ENCODE peak calls at places on chromosomes 13 and 19, in six cellular contexts. I is cardiac muscle cell; B is naive thymus-derived CD4-positive, alpha-beta T cell; N is GM23248; P is A549; L is IMR-90. E is an unnamed sample.

GRCh38 chr19:49335071-49335783 is at the start of gene CD37:
- DNase-seq in N (no peak), B (peak), L (no peak), I (no peak), P (no peak), E (no peak)

GRCh38 chr13:18943721-18944391 is 237.8 kb downstream of the TUBA3C start:
- DNase-seq in B (no peak), N (no peak), L (no peak), P (no peak), I (no peak), E (no peak)

GRCh38 chr19:29630661-29631060 is 24.6 kb downstream of the POP4 start:
- DNase-seq in N (peak), I (no peak), B (no peak), L (no peak), P (no peak), E (no peak)

GRCh38 chr19:9295411-9295849 is 14.2 kb downstream of the ZNF699 start:
- DNase-seq in I (no peak), B (no peak), N (no peak), P (no peak), L (no peak), E (no peak)

GRCh38 chr19:47719047-47719885 is 6.0 kb downstream of the EHD2 start:
- DNase-seq in P (peak), B (no peak), L (peak), N (peak), I (peak), E (peak)

GRCh38 chr19:50427997-50428425 is 4.7 kb upstream of the MYBPC2 start:
- DNase-seq in I (peak), N (peak), L (peak), B (peak), P (no peak), E (no peak)

GRCh38 chr13:113846639-113847318 is 17.1 kb downstream of the GAS6 start:
- DNase-seq in L (no peak), B (peak), I (no peak), N (no peak), P (no peak), E (no peak)

GRCh38 chr13:100608906-100609305 is 20.3 kb upstream of the GGACT start:
- DNase-seq in L (no peak), I (no peak), P (no peak), B (no peak), N (no peak), E (no peak)

GRCh38 chr13:113758651-113759524 is at the start of gene TMEM255B:
- DNase-seq in B (peak), P (peak), L (peak), I (peak), N (peak), E (no peak)

GRCh38 chr13:87570669-87571068 is 100.5 kb upstream of the SLITRK5 start:
- DNase-seq in I (no peak), P (no peak), B (no peak), N (no peak), L (no peak), E (no peak)

GRCh38 chr13:43675577-43675976 is 111.2 kb downstream of the ENOX1 start:
- DNase-seq in I (no peak), N (no peak), P (no peak), B (no peak), L (no peak), E (no peak)

GRCh38 chr13:88144580-88144979 is 473.4 kb downstream of the SLITRK5 start:
- DNase-seq in P (no peak), I (no peak), B (no peak), N (no peak), L (no peak), E (no peak)

GRCh38 chr13:109918179-109918651 is 131.8 kb upstream of the IRS2 start:
- DNase-seq in I (no peak), N (peak), P (no peak), B (no peak), L (peak), E (no peak)

GRCh38 chr13:87777395-87777794 is 106.2 kb downstream of the SLITRK5 start:
- DNase-seq in L (no peak), I (no peak), P (no peak), N (no peak), B (no peak), E (no peak)

GRCh38 chr19:48962029-48962848 is 2.9 kb upstream of the FTL start:
- DNase-seq in N (peak), L (no peak), P (peak), B (no peak), I (peak), E (no peak)

GRCh38 chr19:50551713-50552187 is 16.5 kb downstream of the LRRC4B start:
- DNase-seq in L (no peak), P (no peak), B (no peak), N (peak), I (peak), E (no peak)

GRCh38 chr19:55661826-55662225 is 7.0 kb downstream of the U2AF2 start:
- DNase-seq in P (no peak), L (no peak), N (no peak), B (no peak), I (no peak), E (no peak)

GRCh38 chr19:50492303-50493052 is 15.8 kb upstream of the GARIN5A start:
- DNase-seq in B (no peak), I (no peak), P (no peak), L (no peak), N (peak), E (no peak)

GRCh38 chr13:109479991-109480696 is 306.2 kb downstream of the IRS2 start:
- DNase-seq in L (peak), P (no peak), B (no peak), N (peak), I (peak), E (no peak)

GRCh38 chr13:46592410-46592809 is 39.4 kb downstream of the LRCH1 start:
- DNase-seq in I (no peak), N (no peak), L (no peak), B (no peak), P (no peak), E (no peak)

GRCh38 chr19:42246143-42246868 is 3.9 kb upstream of the GSK3A start:
- DNase-seq in N (peak), B (no peak), L (peak), I (peak), P (peak), E (no peak)

GRCh38 chr13:85266331-85266730 is 532.9 kb downstream of the SLITRK6 start:
- DNase-seq in I (no peak), B (no peak), P (no peak), L (no peak), N (no peak), E (no peak)

GRCh38 chr13:109785141-109785891 is 1.1 kb downstream of the IRS2 start:
- DNase-seq in N (peak), L (peak), P (no peak), I (peak), B (peak), E (no peak)

DNA sequence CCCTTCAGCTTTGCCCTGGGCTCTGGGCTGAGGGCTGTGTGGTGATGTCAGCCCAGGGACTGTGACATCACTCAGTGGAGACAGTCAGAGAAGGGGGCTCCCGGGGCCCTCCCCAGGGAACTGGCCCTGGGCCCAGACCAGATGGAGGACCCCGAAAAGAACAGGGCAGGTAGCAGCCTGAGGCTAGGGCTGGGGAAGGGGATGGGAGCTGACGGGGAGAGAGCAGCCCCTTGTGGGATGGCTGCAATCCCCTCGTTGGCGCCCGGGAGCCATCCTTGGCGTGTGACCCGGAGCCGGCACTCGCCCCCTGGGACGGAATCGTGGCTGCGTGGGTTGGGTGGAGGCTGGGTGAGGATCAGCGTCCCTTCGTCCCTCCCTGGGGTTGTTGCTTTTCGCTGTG is 13.6 kb downstream of the CSNK1G2 start:
- DNase-seq in N (no peak), P (no peak), L (no peak), I (no peak), B (no peak), E (no peak)
- H3K27ac ChIP-seq in N (no peak), P (no peak), L (no peak), I (no peak), B (no peak), E (no peak)

GRCh38 chr13:29446016-29446415 is 149.5 kb downstream of the SLC7A1 start:
- DNase-seq in N (no peak), B (no peak), P (no peak), L (no peak), I (no peak), E (no peak)

GRCh38 chr13:29453657-29454056 is 141.8 kb downstream of the SLC7A1 start:
- DNase-seq in B (no peak), N (peak), P (no peak), I (no peak), L (no peak), E (no peak)

GRCh38 chr13:29452773-29453574 is 142.5 kb downstream of the SLC7A1 start:
- DNase-seq in L (no peak), I (no peak), P (no peak), N (peak), B (no peak), E (no peak)

GRCh38 chr13:29449726-29450125 is 145.8 kb downstream of the SLC7A1 start:
- DNase-seq in P (no peak), B (no peak), N (no peak), I (no peak), L (no peak), E (no peak)

DNA sequence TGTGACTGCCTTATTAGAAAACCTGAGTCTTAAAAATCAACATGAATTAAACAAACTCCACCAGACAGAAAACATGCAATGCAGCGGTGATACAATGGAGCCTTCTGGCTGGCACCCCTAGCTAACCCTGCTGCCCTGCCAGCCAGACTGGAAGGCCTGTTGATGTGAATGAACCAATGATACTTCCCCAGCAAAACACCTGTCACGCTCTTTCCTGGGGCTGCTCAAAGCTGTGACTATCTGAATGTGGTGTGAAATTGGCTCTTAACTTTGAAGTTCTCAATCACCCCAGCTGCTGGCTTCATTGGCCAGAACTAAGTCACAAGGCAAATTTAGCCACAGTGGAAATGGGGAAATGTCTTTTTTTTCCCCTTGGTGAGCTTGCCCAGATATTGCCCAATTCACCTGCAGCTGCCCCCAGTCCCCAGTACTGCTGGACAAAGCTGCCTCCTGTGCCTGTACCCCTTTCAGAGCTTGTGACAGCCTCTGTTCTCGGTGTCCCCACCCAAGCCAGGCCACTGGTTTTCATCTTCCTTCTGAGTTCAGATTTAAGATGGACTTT is 147.3 kb downstream of the SLC7A1 start:
- DNase-seq in N (no peak), L (no peak), I (no peak), P (no peak), B (no peak), E (no peak)
- H3K27ac ChIP-seq in N (no peak), L (no peak), I (no peak), P (no peak), B (no peak), E (no peak)

GRCh38 chr19:1616875-1617274 is 11.6 kb upstream of the UQCR11 start:
- DNase-seq in L (no peak), N (no peak), I (no peak), B (no peak), P (no peak), E (no peak)

GRCh38 chr19:1615156-1615765 is 10.0 kb upstream of the UQCR11 start:
- DNase-seq in N (no peak), P (no peak), I (no peak), B (no peak), L (no peak), E (no peak)

GRCh38 chr19:1618157-1619093 is 13.2 kb upstream of the UQCR11 start:
- DNase-seq in L (no peak), I (peak), N (peak), B (no peak), P (peak), E (no peak)

GRCh38 chr19:1613808-1614570 is 8.7 kb upstream of the UQCR11 start:
- DNase-seq in B (no peak), N (no peak), L (no peak), I (no peak), P (no peak), E (no peak)

DNA sequence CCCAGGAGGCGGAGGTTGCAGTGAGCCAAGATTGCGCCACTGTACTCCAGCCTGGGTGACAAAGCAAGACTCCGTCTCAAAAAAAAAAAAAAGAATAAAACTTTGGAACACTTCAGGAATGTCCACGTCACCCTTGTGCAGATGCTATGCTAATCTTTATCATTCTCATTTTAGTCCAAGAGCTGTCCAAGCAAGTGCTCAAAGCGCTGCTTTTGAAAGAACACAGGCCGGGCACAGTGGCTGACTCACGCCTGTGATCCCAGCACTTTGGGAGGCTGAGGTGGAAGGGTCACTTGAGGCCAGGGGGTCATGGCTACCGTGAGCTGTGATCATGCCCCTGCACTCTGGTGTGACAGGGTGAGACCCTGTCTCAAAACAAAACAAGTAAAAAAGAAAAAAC is 11.1 kb upstream of the UQCR11 start:
- DNase-seq in I (peak), L (no peak), N (no peak), P (no peak), B (no peak), E (no peak)
- H3K27ac ChIP-seq in I (no peak), L (no peak), N (no peak), P (no peak), B (no peak), E (no peak)

DNA sequence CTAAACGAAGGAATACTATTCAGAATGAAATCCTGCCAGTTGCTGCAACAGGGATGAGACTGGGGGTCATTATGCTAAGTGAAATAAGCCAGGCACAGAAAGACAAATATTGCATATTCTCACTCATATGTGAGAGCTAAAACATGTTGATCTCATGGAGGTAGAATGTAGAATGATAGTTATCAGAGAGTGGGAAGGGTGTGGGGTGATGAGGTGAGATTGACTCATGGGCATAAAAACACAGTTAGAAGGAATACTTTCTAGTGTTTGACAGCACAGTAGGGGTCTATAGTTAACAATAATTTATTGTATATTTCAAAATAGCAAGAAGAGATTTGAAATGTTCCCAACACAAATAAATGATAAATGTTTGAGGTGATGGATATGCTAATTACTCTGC is 7.8 kb upstream of the OR7C2 start:
- DNase-seq in B (no peak), P (no peak), L (no peak), N (no peak), I (no peak), E (no peak)
- H3K27ac ChIP-seq in B (no peak), P (no peak), L (no peak), N (no peak), I (no peak), E (no peak)

DNA sequence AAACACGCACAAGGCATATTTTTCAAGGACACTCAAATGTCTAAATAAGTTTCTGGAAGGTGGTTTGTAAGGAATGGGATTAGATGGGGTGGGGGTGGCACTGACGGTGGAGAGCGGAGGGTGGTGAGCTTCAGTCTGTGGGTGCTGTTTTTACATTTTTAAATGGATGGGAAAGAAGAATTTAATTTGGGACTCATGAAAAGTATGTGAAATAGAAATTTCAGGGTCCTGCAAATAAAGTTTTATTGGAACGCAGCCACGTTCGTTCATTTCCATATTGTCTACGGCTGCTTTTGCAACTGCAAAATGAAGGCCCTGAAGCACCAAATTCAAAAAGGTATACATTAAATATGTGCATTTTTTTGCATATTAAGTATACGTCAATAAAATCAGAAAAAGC is 9.9 kb downstream of the KANK2 start:
- DNase-seq in B (no peak), I (no peak), L (no peak), P (no peak), N (no peak), E (no peak)
- H3K27ac ChIP-seq in B (no peak), I (no peak), L (no peak), P (no peak), N (no peak), E (no peak)

GRCh38 chr19:2623743-2624142 is 78.8 kb downstream of the GNG7 start:
- DNase-seq in P (no peak), N (no peak), I (no peak), L (no peak), B (no peak), E (no peak)
- H3K27ac ChIP-seq in P (no peak), N (no peak), I (no peak), L (no peak), B (no peak), E (no peak)

GRCh38 chr19:2453431-2454025 is 3.2 kb downstream of the LMNB2 start:
- DNase-seq in P (no peak), I (no peak), L (no peak), B (no peak), N (no peak), E (no peak)

GRCh38 chr19:2449019-2449418 is 7.7 kb downstream of the LMNB2 start:
- DNase-seq in N (peak), P (no peak), B (no peak), L (no peak), I (no peak), E (no peak)

GRCh38 chr19:2451138-2451537 is 5.6 kb downstream of the LMNB2 start:
- DNase-seq in I (no peak), B (no peak), N (no peak), L (no peak), P (no peak), E (no peak)

GRCh38 chr19:2454199-2454961 is 2.4 kb downstream of the LMNB2 start:
- DNase-seq in N (no peak), I (no peak), L (no peak), B (no peak), P (no peak), E (no peak)

DNA sequence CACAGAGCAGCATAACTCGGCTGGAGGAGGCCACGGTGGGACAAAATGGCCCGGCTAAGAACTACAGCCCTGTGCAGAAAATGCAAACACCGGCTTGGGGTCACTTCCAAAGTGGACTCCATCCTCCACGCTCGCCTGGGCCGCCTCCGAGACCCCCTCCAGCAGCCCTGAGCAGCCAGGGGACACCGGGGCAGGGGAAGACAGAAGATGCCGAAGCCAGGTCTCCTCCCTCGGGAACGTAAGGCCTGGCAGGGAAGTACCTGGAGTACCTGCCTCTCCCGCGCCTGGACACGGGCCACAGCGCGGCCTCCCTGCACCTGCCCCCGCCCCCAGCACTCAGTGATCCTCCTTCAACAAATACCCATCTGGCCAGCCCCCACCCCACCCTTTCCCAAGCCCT is 5.0 kb downstream of the LMNB2 start:
- DNase-seq in I (no peak), P (no peak), L (no peak), B (no peak), N (no peak), E (no peak)
- H3K27ac ChIP-seq in I (peak), P (no peak), L (no peak), B (no peak), N (no peak), E (no peak)

DNA sequence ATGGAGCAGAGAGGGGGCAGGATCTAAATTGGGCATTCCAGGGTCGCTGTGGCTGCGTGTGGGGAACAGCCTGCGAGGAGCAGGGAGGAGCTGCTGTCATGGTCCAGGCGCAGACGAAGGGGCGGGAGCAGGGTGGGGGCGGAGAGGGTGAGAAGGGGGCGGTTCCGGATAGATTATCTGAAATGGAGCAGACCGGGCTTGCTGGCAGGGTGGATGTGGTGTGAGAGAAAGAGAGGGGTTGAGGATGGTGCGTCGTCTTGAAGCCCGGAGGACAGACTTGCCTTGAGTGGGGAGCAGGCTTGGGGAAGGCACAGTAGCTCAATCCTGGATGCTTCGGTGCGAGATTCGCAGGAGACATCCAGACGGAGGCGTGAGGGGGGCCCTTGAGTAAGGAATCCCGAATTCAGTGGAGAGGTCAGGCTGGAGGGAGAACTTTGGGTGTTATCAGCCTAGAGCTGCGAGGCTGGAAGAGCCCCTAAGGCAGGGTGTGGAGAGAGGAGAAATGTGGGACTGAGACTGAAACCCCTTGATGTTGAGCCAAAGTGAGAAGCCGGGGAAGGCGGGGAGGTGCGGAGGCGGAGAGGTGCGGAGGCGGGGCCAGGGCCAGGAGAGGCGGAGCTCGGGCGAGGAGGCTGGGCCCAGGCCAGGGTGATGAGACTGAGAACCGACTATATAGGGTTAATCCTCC is 40.7 kb downstream of the DPF1 start:
- DNase-seq in N (peak), I (peak), L (no peak), P (no peak), B (no peak), E (no peak)
- H3K27ac ChIP-seq in N (no peak), I (no peak), L (no peak), P (no peak), B (no peak), E (no peak)

GRCh38 chr19:43675269-43675879 is 5.4 kb upstream of the PLAUR start:
- DNase-seq in N (peak), L (peak), I (peak), B (no peak), P (peak), E (peak)

GRCh38 chr19:43673702-43674629 is 4.0 kb upstream of the PLAUR start:
- DNase-seq in L (no peak), I (no peak), B (no peak), N (no peak), P (no peak), E (no peak)

GRCh38 chr19:43672061-43672679 is 2.2 kb upstream of the PLAUR start:
- DNase-seq in P (no peak), L (no peak), N (peak), B (no peak), I (no peak), E (no peak)

GRCh38 chr19:43675906-43676305 is 5.9 kb upstream of the PLAUR start:
- DNase-seq in P (no peak), L (no peak), B (no peak), I (no peak), N (no peak), E (no peak)

GRCh38 chr19:43674630-43674982 is 4.6 kb upstream of the PLAUR start:
- DNase-seq in L (peak), B (no peak), P (no peak), N (peak), I (peak), E (no peak)
- H3K27ac ChIP-seq in L (no peak), B (no peak), P (peak), N (no peak), I (no peak), E (peak)

E was measured in epithelial cell of prostate.